ENCODE peak calls at places on chromosomes 11 and 22, in four cellular contexts. U, P, M and C are unnamed samples.

GRCh38 chr11:113723706-113724246 is 17.7 kb upstream of the TMPRSS5 start:
- DNase-seq in M (no peak), U (no peak), P (peak; percentile 5), C (no peak)

GRCh38 chr11:108890482-108891092 is 225.7 kb downstream of the DDX10 start:
- DNase-seq in M (no peak), U (no peak), P (no peak), C (no peak)

GRCh38 chr22:25232301-25232700 is 12.9 kb downstream of the CRYBB2 start:
- DNase-seq in U (no peak), P (no peak), M (no peak), C (no peak)

GRCh38 chr11:62912268-62912667 is 8.9 kb downstream of the CHRM1 start:
- DNase-seq in U (no peak), M (no peak), P (no peak), C (no peak)

GRCh38 chr11:117817213-117818035 is 7.1 kb downstream of the FXYD2 start:
- DNase-seq in M (peak; percentile 93), U (peak; percentile 65), P (peak; percentile 49), C (peak; percentile 89)

GRCh38 chr11:29612423-29612822 is 404.4 kb downstream of the KCNA4 start:
- DNase-seq in P (no peak), U (no peak), M (no peak), C (no peak)

GRCh38 chr11:45089845-45090499 is 56.5 kb upstream of the PRDM11 start:
- DNase-seq in P (no peak), U (no peak), M (no peak), C (peak; percentile 49)

GRCh38 chr22:32328306-32329201 is 29.1 kb upstream of the RFPL3 start:
- DNase-seq in P (no peak), M (no peak), U (no peak), C (no peak)

GRCh38 chr11:132632641-132633124 is 899.6 kb downstream of the OPCML start:
- DNase-seq in U (no peak), P (no peak), M (no peak), C (no peak)

GRCh38 chr22:41846268-41847002 is 13.5 kb downstream of the SREBF2 start:
- DNase-seq in M (no peak), U (peak; percentile 16), P (no peak), C (no peak)

GRCh38 chr11:105588001-105588400 is 21.9 kb upstream of the GRIA4 start:
- DNase-seq in U (no peak), M (no peak), P (no peak), C (no peak)

GRCh38 chr22:19730662-19731360 is 7.5 kb downstream of the GP1BB start:
- DNase-seq in P (peak; percentile 78), U (peak; percentile 98), M (no peak), C (peak; percentile 90)

GRCh38 chr11:78708388-78708787 is 133.7 kb upstream of the NARS2 start:
- DNase-seq in M (no peak), P (no peak), U (no peak), C (no peak)

GRCh38 chr11:75513250-75513649 is 12.5 kb downstream of the GDPD5 start:
- DNase-seq in P (no peak), U (no peak), M (no peak), C (no peak)

DNA sequence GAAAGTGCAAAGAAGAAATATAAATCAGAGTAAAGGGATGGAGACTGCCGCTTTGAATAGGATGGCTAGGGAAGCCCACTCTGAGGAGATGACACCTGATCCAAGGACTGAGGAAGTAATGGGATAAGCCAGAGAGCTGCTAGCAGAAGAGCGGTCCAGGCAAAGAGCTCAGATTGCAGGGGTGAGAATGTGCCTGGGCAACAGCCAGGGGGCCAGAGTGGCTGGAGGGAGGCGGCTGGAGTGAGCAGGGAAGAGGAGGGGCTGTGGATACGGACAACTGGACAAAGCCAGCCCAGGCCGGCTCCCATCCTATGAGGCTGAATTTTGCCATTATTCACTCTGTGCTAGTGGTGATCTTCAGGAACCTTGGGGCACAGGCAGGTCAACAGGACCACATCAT is 360.3 kb upstream of the SYN3 start:
- DNase-seq in M (no peak), P (no peak), U (no peak), C (no peak)
- TF ChIP-seq ETV6 in M (no peak), P (no peak), U (no peak), C (no peak)

GRCh38 chr11:1866226-1866625 is 13.3 kb downstream of the LSP1 start:
- DNase-seq in P (no peak), M (no peak), U (no peak), C (no peak)
- TF ChIP-seq ETV6 in P (no peak), M (no peak), U (no peak), C (no peak)

GRCh38 chr22:50114221-50114981 is 24.6 kb downstream of the MOV10L1 start:
- DNase-seq in U (no peak), P (no peak), M (no peak), C (no peak)
- TF ChIP-seq ETV6 in U (no peak), P (no peak), M (no peak), C (no peak)

GRCh38 chr11:122871302-122871701 is 11.3 kb upstream of the JHY start:
- DNase-seq in U (no peak), P (no peak), M (no peak), C (no peak)

GRCh38 chr11:122877732-122878131 is 4.8 kb upstream of the JHY start:
- DNase-seq in P (no peak), M (no peak), U (no peak), C (no peak)

GRCh38 chr11:122879785-122880184 is 2.8 kb upstream of the JHY start:
- DNase-seq in U (no peak), M (no peak), P (no peak), C (no peak)

GRCh38 chr11:122872046-122872445 is 10.5 kb upstream of the JHY start:
- DNase-seq in M (no peak), U (no peak), P (no peak), C (no peak)

GRCh38 chr11:122874991-122875390 is 7.6 kb upstream of the JHY start:
- DNase-seq in M (peak; percentile 52), U (no peak), P (no peak), C (no peak)
- TF ChIP-seq ETV6 in M (no peak), U (no peak), P (no peak), C (no peak)

GRCh38 chr11:128590587-128590986 is 3.2 kb upstream of the ETS1 start:
- DNase-seq in P (no peak), M (no peak), U (no peak), C (no peak)
- TF ChIP-seq ETV6 in P (no peak), M (no peak), U (no peak), C (no peak)

GRCh38 chr22:23205330-23205729 is 25.0 kb downstream of the BCR start:
- DNase-seq in M (no peak), U (no peak), P (no peak), C (no peak)

GRCh38 chr22:23204125-23204488 is 23.8 kb downstream of the BCR start:
- DNase-seq in M (no peak), P (no peak), U (no peak), C (no peak)

GRCh38 chr22:23203452-23204124 is 23.3 kb downstream of the BCR start:
- DNase-seq in M (no peak), P (no peak), U (no peak), C (no peak)

GRCh38 chr22:23202812-23203451 is 22.6 kb downstream of the BCR start:
- DNase-seq in P (no peak), M (no peak), U (no peak), C (no peak)

GRCh38 chr22:23204541-23205157 is 24.3 kb downstream of the BCR start:
- DNase-seq in U (no peak), P (no peak), M (no peak), C (no peak)
- TF ChIP-seq ETV6 in U (no peak), P (no peak), M (no peak), C (no peak)

DNA sequence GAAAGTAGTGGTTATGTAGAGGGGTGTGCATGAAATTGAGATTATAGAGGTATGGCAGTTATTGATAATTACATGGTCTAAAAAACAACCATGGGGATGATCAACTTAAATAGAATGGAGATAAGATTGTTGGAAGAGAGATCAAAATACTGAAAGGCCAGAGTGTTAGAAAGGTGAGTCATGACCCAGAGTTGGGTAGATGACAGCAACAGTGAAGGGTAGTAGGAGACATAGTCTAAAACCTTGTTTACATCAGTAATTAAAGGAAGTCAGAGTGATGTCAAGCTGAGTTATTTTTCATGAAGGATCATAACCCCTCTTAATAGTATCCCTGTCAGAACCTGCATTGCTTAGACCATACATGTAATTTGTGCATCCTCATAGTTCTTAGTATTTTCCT is 110.9 kb downstream of the ELP4 start:
- DNase-seq in U (no peak), P (no peak), M (no peak), C (no peak)
- TF ChIP-seq ETV6 in U (no peak), P (no peak), M (no peak), C (no peak)